ENCODE peak calls at places on chromosome 7, in nine cellular contexts. E, T, O, N, I, R, K, W and M are unnamed samples.

GRCh38 chr7:86445285-86445684 is 198.4 kb upstream of the GRM3 start:
- DNase-seq in E (no peak), T (no peak), O (no peak), N (no peak), I (no peak), R (no peak), K (no peak), W (no peak), M (no peak)

GRCh38 chr7:7912937-7913336 is 55.7 kb upstream of the GLCCI1 start:
- DNase-seq in E (no peak), T (no peak), O (no peak), N (no peak), I (no peak), R (no peak), K (no peak), W (no peak), M (no peak)

GRCh38 chr7:5693529-5693928 is 87.9 kb downstream of the RNF216 start:
- DNase-seq in E (no peak), T (no peak), O (peak; percentile 71), N (peak; percentile 42), I (no peak), R (peak; percentile 84), K (no peak), W (no peak), M (peak; percentile 29)

GRCh38 chr7:151726875-151727578 is 149.9 kb downstream of the PRKAG2 start:
- DNase-seq in E (no peak), T (no peak), O (no peak), N (no peak), I (no peak), R (no peak), K (no peak), W (no peak), M (no peak)

GRCh38 chr7:96380111-96380512 is 58.2 kb upstream of the SLC25A13 start:
- DNase-seq in E (no peak), T (no peak), O (no peak), N (no peak), I (no peak), R (no peak), K (no peak), W (peak; percentile 15), M (no peak)

GRCh38 chr7:130345106-130345505 is 490 bp downstream of the CPA5 start:
- DNase-seq in E (no peak), T (no peak), O (no peak), N (no peak), I (no peak), R (no peak), K (no peak), W (peak; percentile 21), M (no peak)

GRCh38 chr7:2893411-2893861 is 49.3 kb upstream of the GNA12 start:
- DNase-seq in E (no peak), T (no peak), O (peak; percentile 69), N (no peak), I (no peak), R (no peak), K (no peak), W (no peak), M (no peak)

GRCh38 chr7:53744361-53744760 is 708.9 kb downstream of the POM121L12 start:
- DNase-seq in E (no peak), T (no peak), O (no peak), N (no peak), I (no peak), R (no peak), K (no peak), W (no peak), M (no peak)

GRCh38 chr7:71871446-71871845 is 540.7 kb downstream of the CALN1 start:
- DNase-seq in E (no peak), T (no peak), O (no peak), N (no peak), I (no peak), R (no peak), K (no peak), W (no peak), M (no peak)

GRCh38 chr7:68684246-68684850 is 913.9 kb upstream of the AUTS2 start:
- DNase-seq in E (no peak), T (no peak), O (no peak), N (peak; percentile 73), I (no peak), R (peak; percentile 54), K (no peak), W (peak; percentile 68), M (no peak)

GRCh38 chr7:33596694-33597093 is 308.6 kb upstream of the BMPER start:
- DNase-seq in E (no peak), T (no peak), O (no peak), N (peak; percentile 19), I (no peak), R (peak; percentile 23), K (peak; percentile 16), W (no peak), M (no peak)

GRCh38 chr7:68321076-68321639 is 1277.1 kb upstream of the AUTS2 start:
- DNase-seq in E (peak; percentile 48), T (no peak), O (no peak), N (no peak), I (peak; percentile 33), R (no peak), K (no peak), W (peak; percentile 29), M (peak; percentile 95)

GRCh38 chr7:8365499-8366110 is 67.8 kb upstream of the NXPH1 start:
- DNase-seq in E (no peak), T (peak; percentile 20), O (no peak), N (no peak), I (no peak), R (no peak), K (no peak), W (peak; percentile 33), M (peak; percentile 43)

GRCh38 chr7:73442222-73442902 is 8.8 kb downstream of the FZD9 start:
- DNase-seq in E (no peak), T (no peak), O (no peak), N (no peak), I (no peak), R (no peak), K (no peak), W (no peak), M (no peak)

GRCh38 chr7:7433736-7434260 is 101.9 kb downstream of the COL28A1 start:
- DNase-seq in E (no peak), T (no peak), O (no peak), N (no peak), I (no peak), R (no peak), K (no peak), W (no peak), M (no peak)

GRCh38 chr7:106110238-106110560 is 1.9 kb downstream of the SYPL1 start:
- DNase-seq in E (no peak), T (no peak), O (no peak), N (no peak), I (no peak), R (peak; percentile 14), K (no peak), W (peak; percentile 20), M (no peak)

GRCh38 chr7:73448609-73449008 is 15.0 kb downstream of the FZD9 start:
- DNase-seq in E (no peak), T (no peak), O (no peak), N (no peak), I (no peak), R (no peak), K (peak; percentile 5), W (no peak), M (no peak)

GRCh38 chr7:87513735-87514319 is 38.3 kb upstream of the ABCB4 start:
- DNase-seq in E (no peak), T (no peak), O (no peak), N (no peak), I (no peak), R (no peak), K (no peak), W (no peak), M (no peak)

DNA sequence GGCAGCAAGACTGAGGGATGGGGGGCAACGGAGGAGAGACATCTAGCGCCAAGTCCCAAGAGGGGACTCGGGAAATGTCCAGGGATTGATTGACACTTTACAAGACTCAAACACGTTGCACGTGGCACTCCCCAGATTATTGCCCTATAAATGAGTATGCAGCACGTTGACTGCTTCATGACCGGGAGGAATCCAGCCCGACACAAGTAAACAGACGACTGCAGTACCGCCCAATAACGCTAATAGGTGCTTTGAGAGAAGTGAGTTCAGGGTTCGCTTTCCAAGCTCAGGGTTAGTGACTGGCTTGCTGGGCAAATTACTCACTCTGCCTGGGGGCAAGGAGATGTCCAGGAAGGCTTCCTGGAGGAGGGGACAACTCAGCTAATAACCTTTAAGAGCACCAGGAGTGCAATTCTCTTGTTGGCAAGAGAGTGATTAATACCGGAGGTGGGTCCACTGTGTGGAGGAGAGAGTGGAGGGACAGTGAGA is 73.3 kb upstream of the MYL10 start:
- DNase-seq in E (no peak), T (no peak), O (no peak), N (peak; percentile 6), I (no peak), R (no peak), K (no peak), W (peak; percentile 29), M (no peak)
- TF ChIP-seq CTCF in E (no peak), T (no peak), O (no peak), N (no peak), I (no peak), R (no peak), K (no peak), W (peak; percentile 8), M (no peak)

DNA sequence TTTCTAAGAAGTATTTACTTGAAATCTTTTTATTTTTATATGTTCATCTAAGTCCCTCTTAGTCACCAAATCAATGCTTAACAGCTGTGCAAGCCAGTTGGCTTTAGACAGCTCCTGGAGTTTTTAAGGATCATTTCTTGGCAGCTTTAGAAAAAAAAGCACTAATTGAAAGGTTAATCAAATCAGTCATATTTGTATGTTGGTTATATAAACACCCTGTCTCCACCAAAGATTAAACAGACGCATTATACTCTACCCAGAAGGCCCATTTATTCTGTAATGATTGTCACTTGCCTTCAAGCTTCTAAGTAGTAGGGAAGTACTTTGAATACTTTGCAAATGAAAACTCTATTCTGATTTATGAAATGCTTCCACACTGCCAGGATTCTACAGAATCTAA is 60.2 kb downstream of the PAXIP1 start:
- DNase-seq in E (no peak), T (no peak), O (no peak), N (no peak), I (no peak), R (no peak), K (no peak), W (no peak), M (no peak)
- TF ChIP-seq CTCF in E (no peak), T (no peak), O (no peak), N (no peak), I (no peak), R (no peak), K (no peak), W (no peak), M (no peak)

DNA sequence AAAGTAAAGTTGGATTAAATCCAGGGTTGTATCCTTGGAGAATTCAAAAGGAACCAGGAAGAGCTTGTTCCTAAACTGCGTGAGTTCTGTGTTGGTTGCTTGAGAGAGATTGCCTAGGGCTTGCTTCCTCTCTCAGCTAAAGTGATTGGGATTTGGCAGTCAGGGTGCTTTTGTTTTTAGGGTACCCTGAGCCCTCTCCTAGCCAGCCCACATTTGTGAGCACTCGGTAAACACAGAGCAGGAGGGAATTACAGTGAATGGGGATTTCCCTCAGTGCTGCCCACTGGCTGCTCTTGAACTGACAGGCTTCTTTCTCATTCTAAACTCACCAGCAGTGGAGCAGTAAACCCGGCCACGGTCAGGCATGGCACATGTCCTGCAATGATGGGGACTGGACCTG is 146.9 kb downstream of the TPST1 start:
- DNase-seq in E (no peak), T (no peak), O (peak; percentile 30), N (peak; percentile 29), I (no peak), R (peak; percentile 16), K (no peak), W (no peak), M (no peak)
- TF ChIP-seq CTCF in E (no peak), T (no peak), O (no peak), N (no peak), I (no peak), R (peak; percentile 11), K (no peak), W (no peak), M (no peak)

GRCh38 chr7:78768859-78769258 is 684.6 kb downstream of the MAGI2 start:
- DNase-seq in E (no peak), T (no peak), O (no peak), N (no peak), I (no peak), R (no peak), K (no peak), W (no peak), M (no peak)
- TF ChIP-seq CTCF in E (no peak), T (no peak), O (no peak), N (no peak), I (no peak), R (no peak), K (no peak), W (no peak), M (no peak)